ENCODE peak calls at places on chromosomes 6 and 20, in ten cellular contexts. One of them, this sample, is unnamed.

GRCh38 chr6:87718662-87719433 is 16.8 kb upstream of the AKIRIN2 start:
- DNase-seq in endothelial cell: no peak
- DNase-seq in H7: no peak
- DNase-seq in cerebellum: no peak
- DNase-seq in HT1080: peak; percentile 32
- DNase-seq in activated naive CD4-positive, alpha-beta T cell treated with Interleukin-2 at 50 U/mL for 16 hours: no peak
- DNase-seq in NCI-H1417: no peak
- DNase-seq in stimulated activated CD8-positive, alpha-beta memory T cell treated with anti-CD3 and anti-CD28 coated beads, Interleukin-2, amount 100 ng/mL, for 1 hour: no peak
- DNase-seq in ELR: no peak
- DNase-seq in RWPE1: peak; percentile 59
- DNase-seq in this sample: peak; percentile 94

GRCh38 chr6:19692506-19693298 is 144.5 kb upstream of the ID4 start:
- DNase-seq in RWPE1: no peak
- DNase-seq in cerebellum: no peak
- DNase-seq in ELR: no peak
- DNase-seq in NCI-H1417: no peak
- DNase-seq in endothelial cell: no peak
- DNase-seq in stimulated activated CD8-positive, alpha-beta memory T cell treated with anti-CD3 and anti-CD28 coated beads, Interleukin-2, amount 100 ng/mL, for 1 hour: no peak
- DNase-seq in H7: peak; percentile 23
- DNase-seq in activated naive CD4-positive, alpha-beta T cell treated with Interleukin-2 at 50 U/mL for 16 hours: no peak
- DNase-seq in HT1080: no peak
- DNase-seq in this sample: no peak

GRCh38 chr20:5557123-5557522 is 193.1 kb upstream of the SHLD1 start:
- DNase-seq in stimulated activated CD8-positive, alpha-beta memory T cell treated with anti-CD3 and anti-CD28 coated beads, Interleukin-2, amount 100 ng/mL, for 1 hour: no peak
- DNase-seq in HT1080: peak; percentile 51
- DNase-seq in H7: peak; percentile 60
- DNase-seq in endothelial cell: peak; percentile 53
- DNase-seq in RWPE1: peak; percentile 36
- DNase-seq in cerebellum: peak; percentile 56
- DNase-seq in ELR: peak; percentile 57
- DNase-seq in NCI-H1417: peak; percentile 29
- DNase-seq in activated naive CD4-positive, alpha-beta T cell treated with Interleukin-2 at 50 U/mL for 16 hours: peak; percentile 50
- DNase-seq in this sample: peak; percentile 42

GRCh38 chr6:96716221-96716620 is 121.1 kb downstream of the GPR63 start:
- DNase-seq in cerebellum: no peak
- DNase-seq in endothelial cell: no peak
- DNase-seq in activated naive CD4-positive, alpha-beta T cell treated with Interleukin-2 at 50 U/mL for 16 hours: no peak
- DNase-seq in stimulated activated CD8-positive, alpha-beta memory T cell treated with anti-CD3 and anti-CD28 coated beads, Interleukin-2, amount 100 ng/mL, for 1 hour: no peak
- DNase-seq in HT1080: no peak
- DNase-seq in RWPE1: no peak
- DNase-seq in H7: peak; percentile 13
- DNase-seq in ELR: no peak
- DNase-seq in NCI-H1417: no peak
- DNase-seq in this sample: no peak

GRCh38 chr6:42555477-42556457 is 8.1 kb upstream of the UBR2 start:
- DNase-seq in ELR: peak; percentile 34
- DNase-seq in NCI-H1417: no peak
- DNase-seq in HT1080: peak; percentile 26
- DNase-seq in cerebellum: no peak
- DNase-seq in H7: peak; percentile 46
- DNase-seq in activated naive CD4-positive, alpha-beta T cell treated with Interleukin-2 at 50 U/mL for 16 hours: no peak
- DNase-seq in endothelial cell: no peak
- DNase-seq in RWPE1: peak; percentile 25
- DNase-seq in stimulated activated CD8-positive, alpha-beta memory T cell treated with anti-CD3 and anti-CD28 coated beads, Interleukin-2, amount 100 ng/mL, for 1 hour: no peak
- DNase-seq in this sample: peak; percentile 31

GRCh38 chr6:166446146-166446545 is 63.4 kb upstream of the MPC1 start:
- DNase-seq in HT1080: no peak
- DNase-seq in activated naive CD4-positive, alpha-beta T cell treated with Interleukin-2 at 50 U/mL for 16 hours: no peak
- DNase-seq in NCI-H1417: no peak
- DNase-seq in H7: no peak
- DNase-seq in RWPE1: no peak
- DNase-seq in cerebellum: no peak
- DNase-seq in stimulated activated CD8-positive, alpha-beta memory T cell treated with anti-CD3 and anti-CD28 coated beads, Interleukin-2, amount 100 ng/mL, for 1 hour: no peak
- DNase-seq in endothelial cell: no peak
- DNase-seq in ELR: no peak
- DNase-seq in this sample: no peak

GRCh38 chr6:13288481-13288880 is 39.9 kb downstream of the TBC1D7 start:
- DNase-seq in cerebellum: no peak
- DNase-seq in endothelial cell: no peak
- DNase-seq in HT1080: no peak
- DNase-seq in activated naive CD4-positive, alpha-beta T cell treated with Interleukin-2 at 50 U/mL for 16 hours: no peak
- DNase-seq in RWPE1: no peak
- DNase-seq in stimulated activated CD8-positive, alpha-beta memory T cell treated with anti-CD3 and anti-CD28 coated beads, Interleukin-2, amount 100 ng/mL, for 1 hour: no peak
- DNase-seq in NCI-H1417: no peak
- DNase-seq in H7: no peak
- DNase-seq in ELR: no peak
- DNase-seq in this sample: no peak

GRCh38 chr6:143673638-143674037 is 4.1 kb upstream of the PHACTR2 start:
- DNase-seq in cerebellum: no peak
- DNase-seq in endothelial cell: no peak
- DNase-seq in ELR: peak; percentile 93
- DNase-seq in activated naive CD4-positive, alpha-beta T cell treated with Interleukin-2 at 50 U/mL for 16 hours: no peak
- DNase-seq in NCI-H1417: no peak
- DNase-seq in stimulated activated CD8-positive, alpha-beta memory T cell treated with anti-CD3 and anti-CD28 coated beads, Interleukin-2, amount 100 ng/mL, for 1 hour: no peak
- DNase-seq in H7: peak; percentile 21
- DNase-seq in HT1080: peak; percentile 94
- DNase-seq in RWPE1: peak; percentile 90
- DNase-seq in this sample: peak; percentile 96

GRCh38 chr6:46876126-46876525 is 45.6 kb downstream of the ADGRF5 start:
- DNase-seq in RWPE1: peak; percentile 92
- DNase-seq in stimulated activated CD8-positive, alpha-beta memory T cell treated with anti-CD3 and anti-CD28 coated beads, Interleukin-2, amount 100 ng/mL, for 1 hour: no peak
- DNase-seq in activated naive CD4-positive, alpha-beta T cell treated with Interleukin-2 at 50 U/mL for 16 hours: no peak
- DNase-seq in NCI-H1417: peak; percentile 43
- DNase-seq in cerebellum: peak; percentile 47
- DNase-seq in ELR: peak; percentile 94
- DNase-seq in HT1080: peak; percentile 99
- DNase-seq in H7: peak; percentile 30
- DNase-seq in endothelial cell: peak; percentile 66
- DNase-seq in this sample: peak; percentile 99

GRCh38 chr6:19734519-19734918 is 102.7 kb upstream of the ID4 start:
- DNase-seq in activated naive CD4-positive, alpha-beta T cell treated with Interleukin-2 at 50 U/mL for 16 hours: no peak
- DNase-seq in ELR: no peak
- DNase-seq in H7: no peak
- DNase-seq in RWPE1: no peak
- DNase-seq in cerebellum: no peak
- DNase-seq in NCI-H1417: no peak
- DNase-seq in HT1080: no peak
- DNase-seq in stimulated activated CD8-positive, alpha-beta memory T cell treated with anti-CD3 and anti-CD28 coated beads, Interleukin-2, amount 100 ng/mL, for 1 hour: no peak
- DNase-seq in endothelial cell: no peak
- DNase-seq in this sample: no peak

GRCh38 chr6:21887301-21888185 is 294.0 kb downstream of the SOX4 start:
- DNase-seq in stimulated activated CD8-positive, alpha-beta memory T cell treated with anti-CD3 and anti-CD28 coated beads, Interleukin-2, amount 100 ng/mL, for 1 hour: no peak
- DNase-seq in RWPE1: no peak
- DNase-seq in H7: no peak
- DNase-seq in activated naive CD4-positive, alpha-beta T cell treated with Interleukin-2 at 50 U/mL for 16 hours: no peak
- DNase-seq in HT1080: no peak
- DNase-seq in ELR: no peak
- DNase-seq in cerebellum: no peak
- DNase-seq in NCI-H1417: no peak
- DNase-seq in endothelial cell: no peak
- DNase-seq in this sample: no peak

GRCh38 chr20:36550797-36551299 is 9.5 kb downstream of the MYL9 start:
- DNase-seq in RWPE1: peak; percentile 57
- DNase-seq in H7: no peak
- DNase-seq in ELR: no peak
- DNase-seq in endothelial cell: no peak
- DNase-seq in stimulated activated CD8-positive, alpha-beta memory T cell treated with anti-CD3 and anti-CD28 coated beads, Interleukin-2, amount 100 ng/mL, for 1 hour: no peak
- DNase-seq in HT1080: no peak
- DNase-seq in NCI-H1417: no peak
- DNase-seq in cerebellum: no peak
- DNase-seq in activated naive CD4-positive, alpha-beta T cell treated with Interleukin-2 at 50 U/mL for 16 hours: no peak
- DNase-seq in this sample: peak; percentile 17

GRCh38 chr20:60583741-60584140 is 625.5 kb downstream of the CDH26 start:
- DNase-seq in activated naive CD4-positive, alpha-beta T cell treated with Interleukin-2 at 50 U/mL for 16 hours: no peak
- DNase-seq in NCI-H1417: no peak
- DNase-seq in stimulated activated CD8-positive, alpha-beta memory T cell treated with anti-CD3 and anti-CD28 coated beads, Interleukin-2, amount 100 ng/mL, for 1 hour: no peak
- DNase-seq in H7: no peak
- DNase-seq in cerebellum: no peak
- DNase-seq in endothelial cell: no peak
- DNase-seq in HT1080: no peak
- DNase-seq in ELR: no peak
- DNase-seq in RWPE1: peak; percentile 28
- DNase-seq in this sample: peak; percentile 47

GRCh38 chr6:161838306-161839035 is 564.6 kb upstream of the AGPAT4 start:
- DNase-seq in endothelial cell: no peak
- DNase-seq in NCI-H1417: no peak
- DNase-seq in stimulated activated CD8-positive, alpha-beta memory T cell treated with anti-CD3 and anti-CD28 coated beads, Interleukin-2, amount 100 ng/mL, for 1 hour: no peak
- DNase-seq in RWPE1: no peak
- DNase-seq in H7: peak; percentile 49
- DNase-seq in ELR: no peak
- DNase-seq in activated naive CD4-positive, alpha-beta T cell treated with Interleukin-2 at 50 U/mL for 16 hours: no peak
- DNase-seq in HT1080: no peak
- DNase-seq in cerebellum: no peak
- DNase-seq in this sample: no peak

GRCh38 chr6:43192911-43193310 is 10.9 kb downstream of the CUL9 start:
- DNase-seq in endothelial cell: no peak
- DNase-seq in activated naive CD4-positive, alpha-beta T cell treated with Interleukin-2 at 50 U/mL for 16 hours: no peak
- DNase-seq in NCI-H1417: no peak
- DNase-seq in cerebellum: no peak
- DNase-seq in H7: no peak
- DNase-seq in RWPE1: no peak
- DNase-seq in stimulated activated CD8-positive, alpha-beta memory T cell treated with anti-CD3 and anti-CD28 coated beads, Interleukin-2, amount 100 ng/mL, for 1 hour: no peak
- DNase-seq in ELR: no peak
- DNase-seq in HT1080: no peak
- DNase-seq in this sample: no peak

GRCh38 chr20:40563296-40563950 is 125.6 kb downstream of the MAFB start:
- DNase-seq in ELR: peak; percentile 26
- DNase-seq in HT1080: peak; percentile 72
- DNase-seq in endothelial cell: no peak
- DNase-seq in cerebellum: no peak
- DNase-seq in stimulated activated CD8-positive, alpha-beta memory T cell treated with anti-CD3 and anti-CD28 coated beads, Interleukin-2, amount 100 ng/mL, for 1 hour: no peak
- DNase-seq in activated naive CD4-positive, alpha-beta T cell treated with Interleukin-2 at 50 U/mL for 16 hours: no peak
- DNase-seq in RWPE1: peak; percentile 98
- DNase-seq in NCI-H1417: no peak
- DNase-seq in H7: no peak
- DNase-seq in this sample: peak; percentile 83